ENCODE peak calls at places on chromosomes 2 and 18, in eight cellular contexts. Y is HS-27A; R is ACHN; V is retina; T is sigmoid colon; C is midbrain; Z is stimulated activated naive CD4-positive, alpha-beta T cell; G is T-helper 1 cell. P is an unnamed sample.

GRCh38 chr2:67797801-67798535 is 264.8 kb downstream of the C1D start:
- DNase-seq in Y (no peak), R (peak), V (no peak), T (no peak), C (no peak), Z (no peak), G (no peak), P (no peak)

GRCh38 chr2:598043-598802 is 79.0 kb downstream of the TMEM18 start:
- DNase-seq in Y (no peak), R (no peak), V (no peak), T (no peak), C (no peak), Z (no peak), G (no peak), P (no peak)

GRCh38 chr18:21262244-21262643 is 20.2 kb downstream of the GREB1L start:
- DNase-seq in Y (no peak), R (no peak), V (no peak), T (no peak), C (no peak), Z (no peak), G (no peak), P (no peak)

GRCh38 chr2:148493822-148494563 is 150.6 kb upstream of the EPC2 start:
- DNase-seq in Y (no peak), R (no peak), V (no peak), T (no peak), C (no peak), Z (no peak), G (no peak), P (no peak)

GRCh38 chr2:133837441-133838090 is 269.3 kb upstream of the NCKAP5 start:
- DNase-seq in Y (no peak), R (no peak), V (no peak), T (no peak), C (no peak), Z (no peak), G (no peak), P (no peak)

GRCh38 chr2:221975151-221975550 is 323.6 kb downstream of the PAX3 start:
- DNase-seq in Y (no peak), R (no peak), V (no peak), T (no peak), C (no peak), Z (no peak), G (no peak), P (no peak)

GRCh38 chr2:134137182-134137595 is 116.7 kb upstream of the MGAT5 start:
- DNase-seq in Y (peak), R (no peak), V (no peak), T (no peak), C (peak), Z (no peak), G (no peak), P (no peak)

GRCh38 chr2:174748948-174749347 is 15.3 kb downstream of the CHRNA1 start:
- DNase-seq in Y (no peak), R (peak), V (peak), T (no peak), C (peak), Z (peak), G (peak), P (peak)

GRCh38 chr2:127575941-127576432 is 40.5 kb downstream of the MYO7B start:
- DNase-seq in Y (no peak), R (no peak), V (no peak), T (no peak), C (no peak), Z (no peak), G (no peak), P (no peak)

GRCh38 chr2:26720322-26721166 is 28.0 kb downstream of the KCNK3 start:
- DNase-seq in Y (no peak), R (peak), V (peak), T (peak), C (peak), Z (no peak), G (no peak), P (no peak)

GRCh38 chr2:213152065-213152794 is 818 bp upstream of the IKZF2 start:
- DNase-seq in Y (no peak), R (peak), V (peak), T (peak), C (peak), Z (peak), G (no peak), P (peak)

GRCh38 chr2:166891727-166892126 is 3.4 kb downstream of the XIRP2 start:
- DNase-seq in Y (no peak), R (no peak), V (no peak), T (no peak), C (peak), Z (no peak), G (no peak), P (no peak)

GRCh38 chr2:174571669-174572323 is 25.8 kb downstream of the WIPF1 start:
- DNase-seq in Y (no peak), R (no peak), V (no peak), T (no peak), C (no peak), Z (no peak), G (no peak), P (no peak)

GRCh38 chr18:78390985-78391384 is 588.6 kb upstream of the SALL3 start:
- DNase-seq in Y (no peak), R (no peak), V (no peak), T (no peak), C (no peak), Z (no peak), G (no peak), P (no peak)

GRCh38 chr2:15926252-15926651 is 14.1 kb upstream of the MYCN start:
- DNase-seq in Y (no peak), R (no peak), V (no peak), T (no peak), C (no peak), Z (no peak), G (no peak), P (no peak)

GRCh38 chr2:16321256-16321655 is 344.4 kb downstream of the CYRIA start:
- DNase-seq in Y (no peak), R (no peak), V (no peak), T (no peak), C (no peak), Z (no peak), G (no peak), P (no peak)

P was measured in T-helper 9 cell.